ENCODE peak calls at places on chromosomes 4 and X, in five cellular contexts. One of them, this sample, is unnamed.

GRCh38 chrX:70549429-70549828 is 104.8 kb downstream of the DLG3 start:
- DNase-seq in left lung: no peak
- DNase-seq in brain microvascular endothelial cell: no peak
- DNase-seq in neural progenitor cell: no peak
- DNase-seq in GM12865: no peak
- DNase-seq in this sample: no peak

GRCh38 chrX:145843196-145843595 is 25.6 kb downstream of the SLITRK2 start:
- DNase-seq in neural progenitor cell: no peak
- DNase-seq in brain microvascular endothelial cell: no peak
- DNase-seq in left lung: no peak
- DNase-seq in GM12865: no peak
- DNase-seq in this sample: no peak

GRCh38 chr4:76850010-76850441 is 47.9 kb downstream of the SOWAHB start:
- DNase-seq in brain microvascular endothelial cell: peak
- DNase-seq in GM12865: no peak
- DNase-seq in left lung: no peak
- DNase-seq in neural progenitor cell: no peak
- DNase-seq in this sample: no peak

GRCh38 chrX:150935466-150935865 is 37.0 kb upstream of the CD99L2 start:
- DNase-seq in left lung: no peak
- DNase-seq in GM12865: no peak
- DNase-seq in neural progenitor cell: no peak
- DNase-seq in brain microvascular endothelial cell: no peak
- DNase-seq in this sample: no peak

GRCh38 chrX:25083661-25084060 is 67.9 kb upstream of the ARX start:
- DNase-seq in brain microvascular endothelial cell: no peak
- DNase-seq in GM12865: no peak
- DNase-seq in left lung: no peak
- DNase-seq in neural progenitor cell: no peak
- DNase-seq in this sample: no peak

GRCh38 chr4:90992213-90992612 is 865.0 kb downstream of the CCSER1 start:
- DNase-seq in left lung: no peak
- DNase-seq in GM12865: no peak
- DNase-seq in neural progenitor cell: no peak
- DNase-seq in brain microvascular endothelial cell: no peak
- DNase-seq in this sample: no peak

GRCh38 chrX:118216086-118216485 is 99.5 kb upstream of the KLHL13 start:
- DNase-seq in brain microvascular endothelial cell: no peak
- DNase-seq in GM12865: no peak
- DNase-seq in neural progenitor cell: no peak
- DNase-seq in left lung: no peak
- DNase-seq in this sample: no peak

GRCh38 chr4:2296621-2297601 is 35.0 kb upstream of the MXD4 start:
- DNase-seq in brain microvascular endothelial cell: no peak
- DNase-seq in left lung: no peak
- DNase-seq in GM12865: no peak
- DNase-seq in neural progenitor cell: no peak
- DNase-seq in this sample: no peak

GRCh38 chr4:88858752-88859151 is 161.1 kb upstream of the NAP1L5 start:
- DNase-seq in neural progenitor cell: no peak
- DNase-seq in left lung: no peak
- DNase-seq in GM12865: peak
- DNase-seq in brain microvascular endothelial cell: no peak
- DNase-seq in this sample: peak

GRCh38 chr4:14837860-14838259 is 164.4 kb upstream of the CPEB2 start:
- DNase-seq in neural progenitor cell: peak
- DNase-seq in left lung: no peak
- DNase-seq in brain microvascular endothelial cell: no peak
- DNase-seq in GM12865: peak
- DNase-seq in this sample: peak

GRCh38 chr4:2388430-2389182 is 29.8 kb downstream of the ZFYVE28 start:
- DNase-seq in neural progenitor cell: no peak
- DNase-seq in GM12865: no peak
- DNase-seq in left lung: no peak
- DNase-seq in brain microvascular endothelial cell: no peak
- DNase-seq in this sample: peak

GRCh38 chrX:41666251-41666650 is 22.5 kb upstream of the GPR34 start:
- DNase-seq in neural progenitor cell: no peak
- DNase-seq in GM12865: no peak
- DNase-seq in left lung: no peak
- DNase-seq in brain microvascular endothelial cell: no peak
- DNase-seq in this sample: peak

GRCh38 chrX:154321624-154322023 is 26.0 kb downstream of the TKTL1 start:
- DNase-seq in GM12865: no peak
- DNase-seq in neural progenitor cell: no peak
- DNase-seq in brain microvascular endothelial cell: no peak
- DNase-seq in left lung: no peak
- DNase-seq in this sample: no peak

GRCh38 chr4:8586246-8586645 is 6.1 kb downstream of the GPR78 start:
- DNase-seq in left lung: no peak
- DNase-seq in GM12865: no peak
- DNase-seq in neural progenitor cell: no peak
- DNase-seq in brain microvascular endothelial cell: no peak
- DNase-seq in this sample: no peak

GRCh38 chr4:76374744-76375143 is 46.2 kb downstream of the CCDC158 start:
- DNase-seq in left lung: no peak
- DNase-seq in brain microvascular endothelial cell: no peak
- DNase-seq in GM12865: no peak
- DNase-seq in neural progenitor cell: no peak
- DNase-seq in this sample: peak

GRCh38 chrX:46326161-46326560 is 219.1 kb downstream of the ZNF674 start:
- DNase-seq in left lung: no peak
- DNase-seq in neural progenitor cell: no peak
- DNase-seq in GM12865: no peak
- DNase-seq in brain microvascular endothelial cell: peak
- DNase-seq in this sample: no peak